ENCODE peak calls at places on chromosomes 13 and 19, in eight cellular contexts. E is stimulated activated CD4-positive, alpha-beta T cell treated with anti-CD3 and anti-CD28 coated beads, Interleukin-1b, Interleukin-23, amount 100 ng/mL, for 24 hours; S is activated naive CD8-positive, alpha-beta T cell treated with anti-CD3 and anti-CD28 coated beads for 36 hours; T is mucosa of descending colon; O is SHP77; F is AG04450; X is head of caudate nucleus; D is B cell. N is an unnamed sample.

GRCh38 chr19:582497-583197 is 7.0 kb upstream of the HCN2 start:
- DNase-seq in E (no peak), S (no peak), T (no peak), O (no peak), F (no peak), X (no peak), D (no peak), N (no peak)

GRCh38 chr19:12783226-12783848 is 7.9 kb upstream of the JUNB start:
- DNase-seq in E (no peak), S (peak; percentile 80), T (no peak), O (no peak), F (no peak), X (no peak), D (peak; percentile 45), N (no peak)

GRCh38 chr19:2475018-2475701 is 767 bp upstream of the GADD45B start:
- DNase-seq in E (no peak), S (peak; percentile 83), T (peak; percentile 63), O (no peak), F (no peak), X (peak; percentile 35), D (peak; percentile 74), N (no peak)

GRCh38 chr19:42207767-42208259 is 9.7 kb downstream of the DEDD2 start:
- DNase-seq in E (no peak), S (no peak), T (no peak), O (no peak), F (peak; percentile 49), X (no peak), D (no peak), N (no peak)

GRCh38 chr19:8456064-8456463 is 11.3 kb downstream of the HNRNPM start:
- DNase-seq in E (no peak), S (no peak), T (no peak), O (no peak), F (no peak), X (no peak), D (no peak), N (no peak)

GRCh38 chr19:55341191-55342043 is 1.7 kb downstream of the KMT5C start:
- DNase-seq in E (peak; percentile 18), S (peak; percentile 76), T (peak; percentile 88), O (peak; percentile 69), F (no peak), X (peak; percentile 84), D (peak; percentile 51), N (no peak)

GRCh38 chr19:43699506-43700367 is 16.1 kb upstream of the IRGC start:
- DNase-seq in E (no peak), S (no peak), T (peak; percentile 45), O (no peak), F (no peak), X (peak; percentile 70), D (peak; percentile 25), N (no peak)

GRCh38 chr13:73222627-73223026 is 163.8 kb downstream of the KLF5 start:
- DNase-seq in E (no peak), S (no peak), T (no peak), O (no peak), F (no peak), X (no peak), D (no peak), N (no peak)

GRCh38 chr13:91797567-91797966 is 399.1 kb downstream of the GPC5 start:
- DNase-seq in E (no peak), S (no peak), T (no peak), O (no peak), F (no peak), X (no peak), D (no peak), N (no peak)

GRCh38 chr19:54517483-54517882 is 14.9 kb downstream of the LAIR2 start:
- DNase-seq in E (no peak), S (peak; percentile 61), T (peak; percentile 78), O (peak; percentile 45), F (no peak), X (no peak), D (peak; percentile 71), N (no peak)

N was measured in DMS 273 treated with DMSO at 0.1 percent for 48 hours.